ENCODE peak calls at places on chromosomes 13 and 19, in nine cellular contexts. One of them, this sample, is unnamed.

GRCh38 chr19:55451522-55452380 is 8.7 kb upstream of the SHISA7 start:
- DNase-seq in HCT116: no peak
- DNase-seq in neural progenitor cell: peak
- DNase-seq in OCI-LY7: no peak
- DNase-seq in SK-N-SH: peak
- DNase-seq in PC-3: no peak
- DNase-seq in GM23338: no peak
- DNase-seq in GM23248: peak
- DNase-seq in hepatocyte: no peak
- DNase-seq in this sample: no peak

GRCh38 chr13:106471957-106472543 is 63.4 kb downstream of the EFNB2 start:
- DNase-seq in HCT116: peak
- DNase-seq in SK-N-SH: peak
- DNase-seq in GM23248: peak
- DNase-seq in PC-3: peak
- DNase-seq in neural progenitor cell: peak
- DNase-seq in GM23338: peak
- DNase-seq in hepatocyte: peak
- DNase-seq in OCI-LY7: no peak
- DNase-seq in this sample: no peak

GRCh38 chr19:21580101-21580500 is 74.7 kb downstream of the ZNF429 start:
- DNase-seq in PC-3: no peak
- DNase-seq in SK-N-SH: no peak
- DNase-seq in HCT116: no peak
- DNase-seq in neural progenitor cell: no peak
- DNase-seq in hepatocyte: no peak
- DNase-seq in GM23248: no peak
- DNase-seq in OCI-LY7: no peak
- DNase-seq in GM23338: no peak
- DNase-seq in this sample: no peak

GRCh38 chr19:2423913-2424685 is 3.3 kb downstream of the TIMM13 start:
- DNase-seq in GM23338: no peak
- DNase-seq in GM23248: no peak
- DNase-seq in hepatocyte: peak
- DNase-seq in neural progenitor cell: no peak
- DNase-seq in HCT116: no peak
- DNase-seq in PC-3: no peak
- DNase-seq in SK-N-SH: no peak
- DNase-seq in OCI-LY7: no peak
- DNase-seq in this sample: no peak

GRCh38 chr13:91308299-91308698 is 39.2 kb upstream of the MIR17HG start:
- DNase-seq in neural progenitor cell: peak
- DNase-seq in PC-3: peak
- DNase-seq in HCT116: no peak
- DNase-seq in hepatocyte: no peak
- DNase-seq in SK-N-SH: no peak
- DNase-seq in GM23248: peak
- DNase-seq in OCI-LY7: peak
- DNase-seq in GM23338: peak
- DNase-seq in this sample: no peak

GRCh38 chr13:99395436-99395835 is 88.2 kb upstream of the GPR183 start:
- DNase-seq in hepatocyte: no peak
- DNase-seq in neural progenitor cell: no peak
- DNase-seq in HCT116: no peak
- DNase-seq in GM23338: no peak
- DNase-seq in GM23248: no peak
- DNase-seq in OCI-LY7: no peak
- DNase-seq in PC-3: no peak
- DNase-seq in SK-N-SH: no peak
- DNase-seq in this sample: no peak

GRCh38 chr13:90640976-90641375 is 706.5 kb upstream of the MIR17HG start:
- DNase-seq in PC-3: peak
- DNase-seq in OCI-LY7: no peak
- DNase-seq in SK-N-SH: no peak
- DNase-seq in GM23338: no peak
- DNase-seq in hepatocyte: no peak
- DNase-seq in neural progenitor cell: no peak
- DNase-seq in HCT116: no peak
- DNase-seq in GM23248: peak
- DNase-seq in this sample: no peak

GRCh38 chr13:99151516-99151915 is 49.1 kb upstream of the UBAC2 start:
- DNase-seq in hepatocyte: peak
- DNase-seq in OCI-LY7: no peak
- DNase-seq in GM23338: no peak
- DNase-seq in neural progenitor cell: no peak
- DNase-seq in GM23248: peak
- DNase-seq in PC-3: peak
- DNase-seq in HCT116: peak
- DNase-seq in SK-N-SH: no peak
- DNase-seq in this sample: peak

GRCh38 chr19:3250675-3251074 is 26.2 kb downstream of the CELF5 start:
- DNase-seq in OCI-LY7: peak
- DNase-seq in neural progenitor cell: no peak
- DNase-seq in GM23338: peak
- DNase-seq in hepatocyte: no peak
- DNase-seq in GM23248: peak
- DNase-seq in SK-N-SH: peak
- DNase-seq in PC-3: peak
- DNase-seq in HCT116: peak
- DNase-seq in this sample: no peak

GRCh38 chr13:54016548-54016947 is 987.9 kb downstream of the OLFM4 start:
- DNase-seq in PC-3: no peak
- DNase-seq in neural progenitor cell: no peak
- DNase-seq in GM23248: no peak
- DNase-seq in SK-N-SH: no peak
- DNase-seq in GM23338: no peak
- DNase-seq in hepatocyte: no peak
- DNase-seq in OCI-LY7: no peak
- DNase-seq in HCT116: no peak
- DNase-seq in this sample: no peak

GRCh38 chr19:27793128-27793643 is 1419.8 kb downstream of the UQCRFS1 start:
- DNase-seq in HCT116: peak
- DNase-seq in PC-3: peak
- DNase-seq in OCI-LY7: peak
- DNase-seq in neural progenitor cell: peak
- DNase-seq in SK-N-SH: peak
- DNase-seq in GM23338: peak
- DNase-seq in hepatocyte: peak
- DNase-seq in GM23248: peak
- DNase-seq in this sample: peak

GRCh38 chr19:50500060-50500752 is 10.8 kb downstream of the JOSD2 start:
- DNase-seq in PC-3: no peak
- DNase-seq in HCT116: no peak
- DNase-seq in GM23248: peak
- DNase-seq in GM23338: peak
- DNase-seq in hepatocyte: peak
- DNase-seq in neural progenitor cell: peak
- DNase-seq in OCI-LY7: no peak
- DNase-seq in SK-N-SH: peak
- DNase-seq in this sample: no peak

GRCh38 chr13:109521719-109522118 is 264.7 kb downstream of the IRS2 start:
- DNase-seq in GM23338: no peak
- DNase-seq in neural progenitor cell: no peak
- DNase-seq in OCI-LY7: no peak
- DNase-seq in hepatocyte: no peak
- DNase-seq in GM23248: no peak
- DNase-seq in PC-3: no peak
- DNase-seq in HCT116: no peak
- DNase-seq in SK-N-SH: no peak
- DNase-seq in this sample: no peak

GRCh38 chr13:44415815-44416214 is 42.2 kb downstream of the SERP2 start:
- DNase-seq in HCT116: no peak
- DNase-seq in OCI-LY7: no peak
- DNase-seq in PC-3: no peak
- DNase-seq in hepatocyte: no peak
- DNase-seq in neural progenitor cell: no peak
- DNase-seq in GM23338: peak
- DNase-seq in GM23248: no peak
- DNase-seq in SK-N-SH: no peak
- DNase-seq in this sample: no peak

GRCh38 chr13:96499646-96500045 is 409.7 kb downstream of the HS6ST3 start:
- DNase-seq in neural progenitor cell: no peak
- DNase-seq in PC-3: no peak
- DNase-seq in HCT116: no peak
- DNase-seq in SK-N-SH: no peak
- DNase-seq in OCI-LY7: no peak
- DNase-seq in GM23248: no peak
- DNase-seq in GM23338: no peak
- DNase-seq in hepatocyte: peak
- DNase-seq in this sample: no peak

GRCh38 chr13:36840718-36841250 is 21.8 kb downstream of the RFXAP start:
- DNase-seq in neural progenitor cell: no peak
- DNase-seq in HCT116: no peak
- DNase-seq in GM23248: no peak
- DNase-seq in SK-N-SH: no peak
- DNase-seq in hepatocyte: no peak
- DNase-seq in GM23338: peak
- DNase-seq in PC-3: no peak
- DNase-seq in OCI-LY7: no peak
- DNase-seq in this sample: no peak

GRCh38 chr19:6677924-6678689 is 8.1 kb upstream of the TNFSF14 start:
- DNase-seq in OCI-LY7: no peak
- DNase-seq in HCT116: no peak
- DNase-seq in GM23338: peak
- DNase-seq in SK-N-SH: peak
- DNase-seq in PC-3: no peak
- DNase-seq in GM23248: peak
- DNase-seq in neural progenitor cell: peak
- DNase-seq in hepatocyte: peak
- DNase-seq in this sample: no peak

GRCh38 chr13:99484405-99484981 is 16.8 kb upstream of the TM9SF2 start:
- DNase-seq in OCI-LY7: no peak
- DNase-seq in GM23338: no peak
- DNase-seq in GM23248: peak
- DNase-seq in PC-3: no peak
- DNase-seq in SK-N-SH: no peak
- DNase-seq in neural progenitor cell: no peak
- DNase-seq in HCT116: no peak
- DNase-seq in hepatocyte: no peak
- DNase-seq in this sample: no peak

GRCh38 chr13:60152904-60153303 is 10.8 kb downstream of the DIAPH3 start:
- DNase-seq in GM23338: no peak
- DNase-seq in SK-N-SH: no peak
- DNase-seq in GM23248: no peak
- DNase-seq in OCI-LY7: no peak
- DNase-seq in hepatocyte: no peak
- DNase-seq in neural progenitor cell: no peak
- DNase-seq in PC-3: no peak
- DNase-seq in HCT116: no peak
- DNase-seq in this sample: no peak

GRCh38 chr19:47351545-47351944 is 2.4 kb downstream of the DHX34 start:
- DNase-seq in neural progenitor cell: peak
- DNase-seq in HCT116: peak
- DNase-seq in OCI-LY7: peak
- DNase-seq in GM23248: peak
- DNase-seq in PC-3: peak
- DNase-seq in SK-N-SH: peak
- DNase-seq in hepatocyte: no peak
- DNase-seq in GM23338: peak
- DNase-seq in this sample: no peak

GRCh38 chr19:38228491-38229439 is 4.7 kb upstream of the DPF1 start:
- DNase-seq in PC-3: no peak
- DNase-seq in GM23338: peak
- DNase-seq in hepatocyte: no peak
- DNase-seq in OCI-LY7: no peak
- DNase-seq in HCT116: no peak
- DNase-seq in SK-N-SH: peak
- DNase-seq in GM23248: no peak
- DNase-seq in neural progenitor cell: peak
- DNase-seq in this sample: no peak
- H3K4me2 ChIP-seq in PC-3: peak
- H3K4me2 ChIP-seq in GM23338: peak
- H3K4me2 ChIP-seq in hepatocyte: peak
- H3K4me2 ChIP-seq in OCI-LY7: peak
- H3K4me2 ChIP-seq in HCT116: peak
- H3K4me2 ChIP-seq in SK-N-SH: peak
- H3K4me2 ChIP-seq in GM23248: peak
- H3K4me2 ChIP-seq in neural progenitor cell: peak
- H3K4me2 ChIP-seq in this sample: peak

DNA sequence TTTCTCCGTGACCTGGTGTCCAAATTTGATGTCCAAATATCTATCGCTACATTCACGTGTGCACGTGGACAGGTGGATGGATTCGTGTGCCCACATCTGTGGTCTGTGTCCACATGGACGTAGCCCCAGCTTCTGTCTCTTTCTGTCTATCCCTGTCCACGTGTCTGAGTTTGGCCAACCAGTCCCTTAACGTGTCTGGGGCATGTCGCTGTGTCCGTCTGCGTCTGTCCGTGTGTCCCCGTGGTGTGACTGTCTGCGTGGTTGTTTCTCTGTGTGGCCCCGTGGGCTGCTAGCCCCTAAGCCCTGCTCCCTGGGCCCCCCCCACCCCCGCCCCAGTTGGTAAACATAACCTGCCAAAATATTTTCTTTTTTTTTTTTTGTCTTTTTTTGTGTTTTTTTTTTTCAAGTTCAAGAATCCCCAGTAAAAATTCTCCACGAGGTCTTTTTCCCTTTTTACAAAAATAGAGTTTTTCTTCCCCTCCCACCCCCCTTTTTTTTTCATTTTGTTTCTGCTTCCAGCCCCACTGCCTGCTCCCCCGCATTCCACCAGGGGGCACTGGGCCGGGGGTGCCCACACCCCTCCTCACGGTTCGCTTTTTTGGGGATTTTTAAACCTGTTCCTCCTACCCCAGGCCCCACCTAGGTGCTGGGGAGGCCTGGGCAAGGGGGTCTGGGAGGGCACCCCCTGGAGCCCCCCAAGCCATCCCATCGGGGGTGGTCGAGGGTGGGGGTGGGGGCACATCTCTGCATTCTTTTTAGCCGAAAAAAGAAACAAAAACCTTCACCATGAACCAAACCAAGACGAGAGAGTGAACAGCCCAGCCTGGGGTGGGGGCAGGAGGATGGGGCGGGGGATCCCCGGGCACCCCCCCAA is 18.3 kb downstream of the PRKCSH start:
- DNase-seq in PC-3: no peak
- DNase-seq in GM23248: no peak
- DNase-seq in GM23338: peak
- DNase-seq in OCI-LY7: peak
- DNase-seq in neural progenitor cell: peak
- DNase-seq in HCT116: no peak
- DNase-seq in SK-N-SH: peak
- DNase-seq in hepatocyte: no peak
- DNase-seq in this sample: no peak
- TF ChIP-seq EZH2phosphoT487 in PC-3: no peak
- TF ChIP-seq EZH2phosphoT487 in GM23248: no peak
- TF ChIP-seq EZH2phosphoT487 in GM23338: no peak
- TF ChIP-seq EZH2phosphoT487 in OCI-LY7: no peak
- TF ChIP-seq EZH2phosphoT487 in neural progenitor cell: no peak
- TF ChIP-seq EZH2phosphoT487 in HCT116: no peak
- TF ChIP-seq EZH2phosphoT487 in SK-N-SH: no peak
- TF ChIP-seq EZH2phosphoT487 in hepatocyte: no peak
- TF ChIP-seq EZH2phosphoT487 in this sample: no peak

GRCh38 chr13:110627761-110628476 is 12.6 kb downstream of the NAXD start:
- DNase-seq in GM23248: no peak
- DNase-seq in hepatocyte: no peak
- DNase-seq in GM23338: no peak
- DNase-seq in SK-N-SH: peak
- DNase-seq in HCT116: no peak
- DNase-seq in PC-3: no peak
- DNase-seq in neural progenitor cell: no peak
- DNase-seq in OCI-LY7: no peak
- DNase-seq in this sample: no peak
- H3K27ac ChIP-seq in GM23248: no peak
- H3K27ac ChIP-seq in hepatocyte: peak
- H3K27ac ChIP-seq in GM23338: no peak
- H3K27ac ChIP-seq in SK-N-SH: peak
- H3K27ac ChIP-seq in HCT116: no peak
- H3K27ac ChIP-seq in PC-3: no peak
- H3K27ac ChIP-seq in neural progenitor cell: no peak
- H3K27ac ChIP-seq in OCI-LY7: no peak
- H3K27ac ChIP-seq in this sample: no peak

GRCh38 chr13:33236021-33236420 is 49.5 kb downstream of the STARD13 start:
- DNase-seq in hepatocyte: no peak
- DNase-seq in OCI-LY7: no peak
- DNase-seq in PC-3: peak
- DNase-seq in SK-N-SH: no peak
- DNase-seq in neural progenitor cell: no peak
- DNase-seq in GM23338: no peak
- DNase-seq in HCT116: no peak
- DNase-seq in GM23248: peak
- DNase-seq in this sample: no peak
- H3K4me2 ChIP-seq in hepatocyte: no peak
- H3K4me2 ChIP-seq in OCI-LY7: no peak
- H3K4me2 ChIP-seq in PC-3: peak
- H3K4me2 ChIP-seq in SK-N-SH: peak
- H3K4me2 ChIP-seq in neural progenitor cell: no peak
- H3K4me2 ChIP-seq in GM23338: no peak
- H3K4me2 ChIP-seq in HCT116: peak
- H3K4me2 ChIP-seq in GM23248: peak
- H3K4me2 ChIP-seq in this sample: no peak

This sample was measured in MM.1S.